ENCODE peak calls at places on chromosomes 4 and X, in four cellular contexts. One of them, this sample, is unnamed.

GRCh38 chrX:14039344-14039743 is 9.7 kb upstream of the GEMIN8 start:
- DNase-seq in NCI-H1417: peak; percentile 87
- DNase-seq in HFFc6: peak; percentile 18
- DNase-seq in activated CD8-positive, alpha-beta memory T cell treated with anti-CD3 and anti-CD28 coated beads for 4 hours: no peak
- DNase-seq in this sample: peak; percentile 38

GRCh38 chrX:108001218-108001814 is 19.1 kb upstream of the TEX13B start:
- DNase-seq in NCI-H1417: peak; percentile 76
- DNase-seq in HFFc6: peak; percentile 53
- DNase-seq in activated CD8-positive, alpha-beta memory T cell treated with anti-CD3 and anti-CD28 coated beads for 4 hours: no peak
- DNase-seq in this sample: peak; percentile 12

GRCh38 chr4:75180790-75181776 is 248.2 kb downstream of the PARM1 start:
- DNase-seq in NCI-H1417: no peak
- DNase-seq in HFFc6: no peak
- DNase-seq in activated CD8-positive, alpha-beta memory T cell treated with anti-CD3 and anti-CD28 coated beads for 4 hours: no peak
- DNase-seq in this sample: no peak

GRCh38 chr4:40719008-40719623 is 30.6 kb upstream of the NSUN7 start:
- DNase-seq in NCI-H1417: peak; percentile 86
- DNase-seq in HFFc6: peak; percentile 52
- DNase-seq in activated CD8-positive, alpha-beta memory T cell treated with anti-CD3 and anti-CD28 coated beads for 4 hours: no peak
- DNase-seq in this sample: no peak

GRCh38 chr4:137610960-137611359 is 78.7 kb upstream of the PCDH18 start:
- DNase-seq in NCI-H1417: no peak
- DNase-seq in HFFc6: peak; percentile 16
- DNase-seq in activated CD8-positive, alpha-beta memory T cell treated with anti-CD3 and anti-CD28 coated beads for 4 hours: no peak
- DNase-seq in this sample: peak; percentile 29

GRCh38 chrX:136587532-136587931 is 55.5 kb downstream of the VGLL1 start:
- DNase-seq in NCI-H1417: no peak
- DNase-seq in HFFc6: no peak
- DNase-seq in activated CD8-positive, alpha-beta memory T cell treated with anti-CD3 and anti-CD28 coated beads for 4 hours: no peak
- DNase-seq in this sample: no peak

GRCh38 chr4:120052840-120053239 is 13.8 kb downstream of the MAD2L1 start:
- DNase-seq in NCI-H1417: peak; percentile 63
- DNase-seq in HFFc6: peak; percentile 65
- DNase-seq in activated CD8-positive, alpha-beta memory T cell treated with anti-CD3 and anti-CD28 coated beads for 4 hours: no peak
- DNase-seq in this sample: no peak

GRCh38 chr4:140252144-140252741 is 98.3 kb upstream of the MAML3 start:
- DNase-seq in NCI-H1417: peak; percentile 92
- DNase-seq in HFFc6: no peak
- DNase-seq in activated CD8-positive, alpha-beta memory T cell treated with anti-CD3 and anti-CD28 coated beads for 4 hours: no peak
- DNase-seq in this sample: peak; percentile 74

GRCh38 chrX:115233497-115234219 is at the start of gene LRCH2:
- DNase-seq in NCI-H1417: peak; percentile 72
- DNase-seq in HFFc6: peak; percentile 5
- DNase-seq in activated CD8-positive, alpha-beta memory T cell treated with anti-CD3 and anti-CD28 coated beads for 4 hours: no peak
- DNase-seq in this sample: peak; percentile 56

GRCh38 chrX:70422886-70423336 is at the start of gene GDPD2:
- DNase-seq in NCI-H1417: peak; percentile 50
- DNase-seq in HFFc6: no peak
- DNase-seq in activated CD8-positive, alpha-beta memory T cell treated with anti-CD3 and anti-CD28 coated beads for 4 hours: no peak
- DNase-seq in this sample: peak; percentile 39

GRCh38 chr4:142983612-142984011 is 137.5 kb upstream of the INPP4B start:
- DNase-seq in NCI-H1417: no peak
- DNase-seq in HFFc6: no peak
- DNase-seq in activated CD8-positive, alpha-beta memory T cell treated with anti-CD3 and anti-CD28 coated beads for 4 hours: no peak
- DNase-seq in this sample: no peak

GRCh38 chr4:109816082-109816442 is 500 bp downstream of the GAR1 start:
- DNase-seq in NCI-H1417: no peak
- DNase-seq in HFFc6: no peak
- DNase-seq in activated CD8-positive, alpha-beta memory T cell treated with anti-CD3 and anti-CD28 coated beads for 4 hours: peak; percentile 29
- DNase-seq in this sample: no peak

GRCh38 chr4:7396186-7396585 is 38.5 kb downstream of the PSAPL1 start:
- DNase-seq in NCI-H1417: no peak
- DNase-seq in HFFc6: no peak
- DNase-seq in activated CD8-positive, alpha-beta memory T cell treated with anti-CD3 and anti-CD28 coated beads for 4 hours: no peak
- DNase-seq in this sample: no peak

GRCh38 chr4:142402925-142403324 is 443.2 kb downstream of the INPP4B start:
- DNase-seq in NCI-H1417: no peak
- DNase-seq in HFFc6: peak; percentile 30
- DNase-seq in activated CD8-positive, alpha-beta memory T cell treated with anti-CD3 and anti-CD28 coated beads for 4 hours: no peak
- DNase-seq in this sample: no peak

GRCh38 chr4:113738251-113738650 is 23.3 kb downstream of the CAMK2D start:
- DNase-seq in NCI-H1417: peak; percentile 14
- DNase-seq in HFFc6: no peak
- DNase-seq in activated CD8-positive, alpha-beta memory T cell treated with anti-CD3 and anti-CD28 coated beads for 4 hours: no peak
- DNase-seq in this sample: no peak

GRCh38 chr4:125434136-125434535 is 119.4 kb downstream of the FAT4 start:
- DNase-seq in NCI-H1417: no peak
- DNase-seq in HFFc6: no peak
- DNase-seq in activated CD8-positive, alpha-beta memory T cell treated with anti-CD3 and anti-CD28 coated beads for 4 hours: no peak
- DNase-seq in this sample: no peak

GRCh38 chr4:87066403-87067119 is 131.8 kb downstream of the AFF1 start:
- DNase-seq in NCI-H1417: no peak
- DNase-seq in HFFc6: no peak
- DNase-seq in activated CD8-positive, alpha-beta memory T cell treated with anti-CD3 and anti-CD28 coated beads for 4 hours: no peak
- DNase-seq in this sample: no peak

GRCh38 chrX:18886344-18887161 is 97.4 kb downstream of the PHKA2 start:
- DNase-seq in NCI-H1417: peak; percentile 82
- DNase-seq in HFFc6: peak; percentile 13
- DNase-seq in activated CD8-positive, alpha-beta memory T cell treated with anti-CD3 and anti-CD28 coated beads for 4 hours: no peak
- DNase-seq in this sample: no peak

GRCh38 chr4:125666635-125667034 is 351.9 kb downstream of the FAT4 start:
- DNase-seq in NCI-H1417: peak; percentile 81
- DNase-seq in HFFc6: no peak
- DNase-seq in activated CD8-positive, alpha-beta memory T cell treated with anti-CD3 and anti-CD28 coated beads for 4 hours: no peak
- DNase-seq in this sample: no peak

GRCh38 chrX:24396930-24397277 is 36.5 kb downstream of the SUPT20HL1 start:
- DNase-seq in NCI-H1417: no peak
- DNase-seq in HFFc6: no peak
- DNase-seq in activated CD8-positive, alpha-beta memory T cell treated with anti-CD3 and anti-CD28 coated beads for 4 hours: no peak
- DNase-seq in this sample: no peak

GRCh38 chr4:141977433-141977832 is 341.1 kb downstream of the IL15 start:
- DNase-seq in NCI-H1417: no peak
- DNase-seq in HFFc6: no peak
- DNase-seq in activated CD8-positive, alpha-beta memory T cell treated with anti-CD3 and anti-CD28 coated beads for 4 hours: no peak
- DNase-seq in this sample: no peak

GRCh38 chrX:31266172-31267076 is 194.6 kb upstream of the FTHL17 start:
- DNase-seq in NCI-H1417: peak; percentile 83
- DNase-seq in HFFc6: no peak
- DNase-seq in activated CD8-positive, alpha-beta memory T cell treated with anti-CD3 and anti-CD28 coated beads for 4 hours: no peak
- DNase-seq in this sample: peak; percentile 14

GRCh38 chrX:132594129-132594528 is 105.3 kb upstream of the MBNL3 start:
- DNase-seq in NCI-H1417: peak; percentile 56
- DNase-seq in HFFc6: no peak
- DNase-seq in activated CD8-positive, alpha-beta memory T cell treated with anti-CD3 and anti-CD28 coated beads for 4 hours: no peak
- DNase-seq in this sample: no peak

GRCh38 chr4:184361443-184361842 is 112.9 kb downstream of the IRF2 start:
- DNase-seq in NCI-H1417: no peak
- DNase-seq in HFFc6: no peak
- DNase-seq in activated CD8-positive, alpha-beta memory T cell treated with anti-CD3 and anti-CD28 coated beads for 4 hours: no peak
- DNase-seq in this sample: no peak

GRCh38 chr4:175833574-175834350 is 21.7 kb upstream of the GPM6A start:
- DNase-seq in NCI-H1417: no peak
- DNase-seq in HFFc6: no peak
- DNase-seq in activated CD8-positive, alpha-beta memory T cell treated with anti-CD3 and anti-CD28 coated beads for 4 hours: no peak
- DNase-seq in this sample: no peak

GRCh38 chrX:39721570-39722279 is 376.0 kb downstream of the BCOR start:
- DNase-seq in NCI-H1417: no peak
- DNase-seq in HFFc6: no peak
- DNase-seq in activated CD8-positive, alpha-beta memory T cell treated with anti-CD3 and anti-CD28 coated beads for 4 hours: no peak
- DNase-seq in this sample: no peak

This sample was measured in SK-N-DZ.